ENCODE peak calls at places on chromosomes 2 and 18, in seven cellular contexts. S is T-helper 9 cell; N is thyroid gland; I is EL; V is activated CD8-positive, alpha-beta memory T cell treated with anti-CD3 and anti-CD28 coated beads for 24 hours; M is lower leg skin; Z is G401. J is an unnamed sample.

GRCh38 chr18:79465392-79465991 is 69.8 kb downstream of the NFATC1 start:
- DNase-seq in S (no peak), M (no peak), V (no peak), I (no peak), N (peak), Z (no peak), J (no peak)

GRCh38 chr2:209593930-209594329 is 170.1 kb downstream of the MAP2 start:
- DNase-seq in V (no peak), M (no peak), N (no peak), I (no peak), Z (no peak), S (no peak), J (no peak)

GRCh38 chr2:50181212-50181611 is 850.7 kb downstream of the NRXN1 start:
- DNase-seq in Z (no peak), S (no peak), N (no peak), M (no peak), V (no peak), I (no peak), J (no peak)

GRCh38 chr2:225164406-225165048 is 122.3 kb upstream of the DOCK10 start:
- DNase-seq in S (no peak), I (no peak), Z (no peak), V (no peak), M (no peak), N (no peak), J (no peak)

GRCh38 chr18:22639026-22639463 is 221.3 kb upstream of the CTAGE1 start:
- DNase-seq in Z (no peak), N (no peak), V (no peak), M (no peak), S (no peak), I (peak), J (peak)

GRCh38 chr2:166671831-166672230 is 177.8 kb upstream of the SCN7A start:
- DNase-seq in V (no peak), I (no peak), M (no peak), S (no peak), N (no peak), Z (no peak), J (no peak)

GRCh38 chr2:121136323-121136722 is 148.7 kb downstream of the TFCP2L1 start:
- DNase-seq in M (no peak), Z (no peak), I (no peak), V (no peak), S (no peak), N (no peak), J (no peak)

GRCh38 chr2:203949228-203949627 is 12.7 kb downstream of the ICOS start:
- DNase-seq in Z (no peak), N (no peak), S (no peak), I (peak), V (no peak), M (no peak), J (no peak)

GRCh38 chr2:235080108-235080507 is 128.3 kb downstream of the SH3BP4 start:
- DNase-seq in I (peak), M (no peak), N (no peak), Z (no peak), S (no peak), V (no peak), J (peak)

GRCh38 chr2:200406379-200406778 is 99.9 kb downstream of the SPATS2L start:
- DNase-seq in N (no peak), M (no peak), I (peak), V (no peak), S (no peak), Z (no peak), J (peak)